ENCODE peak calls at places on chromosomes 3 and 15, in nine cellular contexts. B is activated T-cell treated with anti-CD3 and anti-CD28 coated beads, Interleukin-2, amount 50 U/mL, for 24 hours; U is posterior cingulate gyrus; K is endothelial cell; F is ovary; Q is LoVo; E is tibial artery; G is T-helper 2 cell; A is HS-5. T is an unnamed sample.

GRCh38 chr15:72153269-72153668 is 35.1 kb downstream of the SENP8 start:
- DNase-seq in B (no peak), U (no peak), K (no peak), F (no peak), Q (no peak), E (no peak), G (no peak), A (no peak), T (no peak)

GRCh38 chr15:66456211-66456610 is 41.4 kb downstream of the SNAPC5 start:
- DNase-seq in B (no peak), U (no peak), K (no peak), F (no peak), Q (no peak), E (no peak), G (no peak), A (no peak), T (no peak)

GRCh38 chr15:25406846-25407245 is 32.0 kb downstream of the UBE3A start:
- DNase-seq in B (no peak), U (no peak), K (no peak), F (no peak), Q (no peak), E (no peak), G (no peak), A (no peak), T (no peak)

GRCh38 chr3:128060473-128061381 is 8.5 kb downstream of the SEC61A1 start:
- DNase-seq in B (no peak), U (no peak), K (no peak), F (no peak), Q (no peak), E (no peak), G (no peak), A (peak), T (no peak)

GRCh38 chr3:151035072-151035471 is 50.4 kb upstream of the MED12L start:
- DNase-seq in B (no peak), U (no peak), K (no peak), F (no peak), Q (no peak), E (no peak), G (no peak), A (no peak), T (no peak)

GRCh38 chr3:67037615-67038014 is 39.5 kb downstream of the KBTBD8 start:
- DNase-seq in B (no peak), U (no peak), K (no peak), F (no peak), Q (no peak), E (no peak), G (no peak), A (no peak), T (no peak)

GRCh38 chr3:56988458-56988857 is 72.0 kb upstream of the SPATA12 start:
- DNase-seq in B (no peak), U (no peak), K (no peak), F (no peak), Q (no peak), E (no peak), G (no peak), A (no peak), T (no peak)

GRCh38 chr15:25863067-25863967 is at the start of gene ATP10A:
- DNase-seq in B (peak), U (no peak), K (peak), F (no peak), Q (no peak), E (peak), G (no peak), A (no peak), T (no peak)

GRCh38 chr15:74167891-74168331 is 5.6 kb upstream of the ISLR start:
- DNase-seq in B (no peak), U (no peak), K (no peak), F (no peak), Q (no peak), E (no peak), G (no peak), A (no peak), T (no peak)

GRCh38 chr3:184349563-184350470 is 11.6 kb downstream of the CLCN2 start:
- DNase-seq in B (no peak), U (no peak), K (no peak), F (no peak), Q (no peak), E (no peak), G (no peak), A (no peak), T (no peak)

GRCh38 chr3:129690406-129690805 is 83.9 kb upstream of the PLXND1 start:
- DNase-seq in B (no peak), U (peak), K (peak), F (no peak), Q (peak), E (peak), G (no peak), A (peak), T (peak)

GRCh38 chr3:109033000-109033660 is 79.5 kb upstream of the GUCA1C start:
- DNase-seq in B (no peak), U (no peak), K (no peak), F (no peak), Q (no peak), E (no peak), G (no peak), A (no peak), T (no peak)

GRCh38 chr3:24258727-24259600 is 235.7 kb downstream of the THRB start:
- DNase-seq in B (no peak), U (no peak), K (no peak), F (no peak), Q (no peak), E (no peak), G (no peak), A (no peak), T (no peak)

GRCh38 chr3:152177757-152178156 is 91.0 kb upstream of the MBNL1 start:
- DNase-seq in B (no peak), U (no peak), K (no peak), F (no peak), Q (no peak), E (no peak), G (no peak), A (no peak), T (no peak)

GRCh38 chr3:70853161-70853560 is 540.7 kb upstream of the MDFIC2 start:
- DNase-seq in B (no peak), U (no peak), K (no peak), F (no peak), Q (no peak), E (no peak), G (no peak), A (no peak), T (no peak)

GRCh38 chr15:100338247-100338646 is 3.5 kb downstream of the ADAMTS17 start:
- DNase-seq in B (no peak), U (no peak), K (no peak), F (no peak), Q (no peak), E (no peak), G (no peak), A (no peak), T (no peak)

GRCh38 chr3:100653731-100654309 is 44.4 kb downstream of the ADGRG7 start:
- DNase-seq in B (no peak), U (no peak), K (no peak), F (no peak), Q (no peak), E (no peak), G (no peak), A (no peak), T (no peak)

GRCh38 chr15:90336705-90337141 is 15.4 kb upstream of the ZNF774 start:
- DNase-seq in B (no peak), U (no peak), K (no peak), F (no peak), Q (peak), E (peak), G (no peak), A (peak), T (no peak)

GRCh38 chr3:37308247-37308646 is 133.9 kb upstream of the LRRFIP2 start:
- DNase-seq in B (no peak), U (no peak), K (no peak), F (no peak), Q (no peak), E (no peak), G (no peak), A (no peak), T (peak)

GRCh38 chr3:67006460-67006859 is 8.4 kb downstream of the KBTBD8 start:
- DNase-seq in B (no peak), U (no peak), K (no peak), F (no peak), Q (no peak), E (no peak), G (no peak), A (no peak), T (no peak)

GRCh38 chr3:127137113-127137512 is 55.8 kb upstream of the PRR23E start:
- DNase-seq in B (no peak), U (no peak), K (no peak), F (no peak), Q (no peak), E (no peak), G (no peak), A (no peak), T (no peak)

GRCh38 chr15:41881925-41882688 is 11.7 kb downstream of the SPTBN5 start:
- DNase-seq in B (no peak), U (no peak), K (peak), F (no peak), Q (no peak), E (no peak), G (no peak), A (no peak), T (peak)

GRCh38 chr15:90291679-90292356 is 26.3 kb downstream of the NGRN start:
- DNase-seq in B (no peak), U (no peak), K (no peak), F (no peak), Q (peak), E (no peak), G (no peak), A (no peak), T (peak)

GRCh38 chr15:81914734-81915234 is 131.0 kb downstream of the MEX3B start:
- DNase-seq in B (no peak), U (no peak), K (no peak), F (no peak), Q (no peak), E (no peak), G (no peak), A (no peak), T (no peak)